ENCODE peak calls at places on chromosomes 12 and 14, in six cellular contexts. X is H7; K is hepatic stellate cell; L is astrocyte of the spinal cord; D is NCI-H1417; A is activated CD8-positive, alpha-beta T cell treated with anti-CD3 and anti-CD28 coated beads, Interleukin-2, amount 10 ng/mL, durations not matched to agents 7 days and 5 days. R is an unnamed sample.

GRCh38 chr12:48985901-48986300 is 7.8 kb downstream of the WNT1 start:
- DNase-seq in X (peak; percentile 23), D (no peak), L (no peak), A (no peak), K (no peak), R (no peak)

GRCh38 chr14:50139192-50139591 is 22.8 kb upstream of the VCPKMT start:
- DNase-seq in A (no peak), K (no peak), D (no peak), L (peak; percentile 43), X (peak; percentile 7), R (no peak)

GRCh38 chr14:52018252-52018651 is 28.9 kb downstream of the RTRAF start:
- DNase-seq in X (no peak), D (no peak), L (no peak), A (no peak), K (peak; percentile 38), R (no peak)

GRCh38 chr12:70733385-70733784 is 96.2 kb upstream of the PTPRB start:
- DNase-seq in D (peak; percentile 89), X (peak; percentile 63), K (peak; percentile 53), L (peak; percentile 73), A (peak; percentile 23), R (peak; percentile 12)

GRCh38 chr12:100964026-100964425 is 169.4 kb downstream of the ANO4 start:
- DNase-seq in D (no peak), X (no peak), A (no peak), K (no peak), L (no peak), R (no peak)

GRCh38 chr12:38915783-38916182 is 10.4 kb upstream of the CPNE8 start:
- DNase-seq in D (no peak), L (no peak), A (no peak), K (no peak), X (no peak), R (no peak)

GRCh38 chr14:36069535-36069900 is 107.0 kb downstream of the PTCSC3 start:
- DNase-seq in L (peak; percentile 39), K (no peak), A (peak; percentile 51), X (peak; percentile 51), D (peak; percentile 89), R (peak; percentile 14)

GRCh38 chr12:131347345-131347714 is 363.6 kb upstream of the SFSWAP start:
- DNase-seq in A (no peak), K (no peak), L (no peak), X (peak; percentile 53), D (no peak), R (no peak)

GRCh38 chr14:29822430-29822709 is 105.3 kb downstream of the PRKD1 start:
- DNase-seq in L (no peak), K (no peak), A (no peak), X (no peak), D (no peak), R (no peak)

GRCh38 chr14:70358631-70359030 is 852 bp downstream of the COX16 start:
- DNase-seq in A (no peak), K (peak; percentile 21), L (no peak), X (no peak), D (no peak), R (no peak)